ENCODE peak calls at places on chromosomes 12 and 14, in eight cellular contexts. C, B, I, D, A, K, J and P are unnamed samples.

GRCh38 chr12:6272300-6273208 is 37.9 kb upstream of the PLEKHG6 start:
- DNase-seq in C (no peak), B (no peak), I (peak; percentile 26), D (no peak), A (no peak), K (peak; percentile 91), J (no peak), P (no peak)

GRCh38 chr14:72771561-72771960 is 122.3 kb downstream of the DPF3 start:
- DNase-seq in C (no peak), B (no peak), I (no peak), D (no peak), A (no peak), K (no peak), J (no peak), P (no peak)

GRCh38 chr12:79761341-79761740 is 70.6 kb upstream of the PAWR start:
- DNase-seq in C (no peak), B (no peak), I (no peak), D (no peak), A (no peak), K (no peak), J (no peak), P (no peak)

GRCh38 chr12:50641566-50641965 is 122.3 kb upstream of the ATF1 start:
- DNase-seq in C (no peak), B (peak; percentile 75), I (no peak), D (no peak), A (no peak), K (no peak), J (no peak), P (no peak)

GRCh38 chr12:3315201-3315661 is 175.8 kb upstream of the PRMT8 start:
- DNase-seq in C (no peak), B (no peak), I (no peak), D (no peak), A (no peak), K (peak; percentile 87), J (peak; percentile 84), P (peak; percentile 43)

GRCh38 chr14:23465261-23465660 is 4.2 kb upstream of the NGDN start:
- DNase-seq in C (no peak), B (no peak), I (no peak), D (no peak), A (no peak), K (no peak), J (no peak), P (no peak)

GRCh38 chr12:119988440-119988787 is 622 bp upstream of the BICDL1 start:
- DNase-seq in C (no peak), B (no peak), I (no peak), D (no peak), A (no peak), K (no peak), J (no peak), P (peak; percentile 31)

GRCh38 chr14:60722836-60723217 is 1.3 kb downstream of the SIX4 start:
- DNase-seq in C (peak; percentile 65), B (peak; percentile 56), I (no peak), D (no peak), A (no peak), K (no peak), J (no peak), P (no peak)

GRCh38 chr12:108307006-108307405 is 32.1 kb downstream of the CMKLR1 start:
- DNase-seq in C (no peak), B (no peak), I (no peak), D (no peak), A (no peak), K (no peak), J (no peak), P (peak; percentile 32)

GRCh38 chr14:65496178-65496993 is 83.9 kb downstream of the FUT8 start:
- DNase-seq in C (no peak), B (no peak), I (no peak), D (no peak), A (no peak), K (no peak), J (no peak), P (peak; percentile 39)

GRCh38 chr12:54431911-54432814 is 13.1 kb upstream of the ITGA5 start:
- DNase-seq in C (no peak), B (peak; percentile 82), I (peak; percentile 52), D (no peak), A (no peak), K (peak; percentile 51), J (no peak), P (peak; percentile 86)

GRCh38 chr12:119176267-119177055 is 2.3 kb upstream of the HSPB8 start:
- DNase-seq in C (no peak), B (peak; percentile 64), I (peak; percentile 6), D (peak; percentile 37), A (no peak), K (peak; percentile 90), J (peak; percentile 24), P (peak; percentile 90)

GRCh38 chr14:24329073-24329663 is 5.7 kb downstream of the ADCY4 start:
- DNase-seq in C (no peak), B (no peak), I (no peak), D (no peak), A (no peak), K (no peak), J (no peak), P (no peak)

GRCh38 chr12:123030686-123031085 is 50.2 kb downstream of the ARL6IP4 start:
- DNase-seq in C (no peak), B (no peak), I (no peak), D (no peak), A (no peak), K (no peak), J (no peak), P (no peak)

GRCh38 chr12:24360461-24360860 is 411.0 kb upstream of the SOX5 start:
- DNase-seq in C (no peak), B (no peak), I (no peak), D (no peak), A (no peak), K (no peak), J (no peak), P (no peak)

GRCh38 chr12:52714887-52715281 is 11.6 kb upstream of the KRT77 start:
- DNase-seq in C (no peak), B (no peak), I (no peak), D (no peak), A (no peak), K (no peak), J (no peak), P (no peak)

GRCh38 chr14:104843442-104844305 is 21.4 kb upstream of the CEP170B start:
- DNase-seq in C (no peak), B (peak; percentile 72), I (no peak), D (peak; percentile 15), A (no peak), K (no peak), J (no peak), P (no peak)

GRCh38 chr12:64497484-64497883 is 45.6 kb downstream of the TBK1 start:
- DNase-seq in C (no peak), B (no peak), I (no peak), D (no peak), A (no peak), K (no peak), J (no peak), P (no peak)

GRCh38 chr12:82176761-82177490 is 181.3 kb downstream of the CCDC59 start:
- DNase-seq in C (no peak), B (no peak), I (no peak), D (peak; percentile 44), A (no peak), K (no peak), J (no peak), P (no peak)

GRCh38 chr12:96212456-96213375 is 18.5 kb downstream of the ELK3 start:
- DNase-seq in C (no peak), B (no peak), I (no peak), D (no peak), A (no peak), K (no peak), J (no peak), P (no peak)

GRCh38 chr12:22228022-22228875 is 106.3 kb downstream of the ST8SIA1 start:
- DNase-seq in C (no peak), B (no peak), I (no peak), D (no peak), A (no peak), K (no peak), J (no peak), P (no peak)

GRCh38 chr12:96425973-96426372 is 25.7 kb upstream of the CDK17 start:
- DNase-seq in C (no peak), B (no peak), I (no peak), D (no peak), A (no peak), K (no peak), J (no peak), P (peak; percentile 79)

GRCh38 chr12:77893918-77894317 is 63.2 kb downstream of the NAV3 start:
- DNase-seq in C (no peak), B (no peak), I (no peak), D (no peak), A (no peak), K (no peak), J (no peak), P (peak; percentile 50)

GRCh38 chr12:92621833-92622232 is 81.0 kb upstream of the PLEKHG7 start:
- DNase-seq in C (no peak), B (no peak), I (no peak), D (no peak), A (no peak), K (no peak), J (no peak), P (no peak)

GRCh38 chr12:76636141-76636692 is 76.6 kb upstream of the OSBPL8 start:
- DNase-seq in C (no peak), B (no peak), I (no peak), D (no peak), A (no peak), K (no peak), J (no peak), P (peak; percentile 60)